ENCODE peak calls at places on chromosomes 11 and 22, in nine cellular contexts. E, T, K, O, H, U, S, W and G are unnamed samples.

GRCh38 chr22:29375436-29376076 is 12.8 kb downstream of the AP1B1 start:
- DNase-seq in S (peak), U (no peak), T (peak), H (no peak), O (no peak), W (no peak), E (no peak), K (no peak), G (no peak)

GRCh38 chr22:26724414-26724813 is 67.0 kb downstream of the MIAT start:
- DNase-seq in O (no peak), H (no peak), S (no peak), T (no peak), K (no peak), E (no peak), U (no peak), W (no peak), G (no peak)

GRCh38 chr11:96126917-96127595 is 203.1 kb upstream of the MTMR2 start:
- DNase-seq in K (no peak), O (no peak), U (no peak), T (no peak), H (no peak), E (no peak), W (no peak), S (no peak), G (no peak)

GRCh38 chr11:95563173-95563572 is 226.4 kb downstream of the FAM76B start:
- DNase-seq in U (no peak), W (no peak), T (no peak), H (no peak), E (no peak), K (no peak), O (peak), S (peak), G (no peak)

GRCh38 chr11:69808708-69809107 is 10.5 kb downstream of the FGF3 start:
- DNase-seq in H (peak), O (no peak), K (peak), U (no peak), S (peak), T (no peak), W (peak), E (no peak), G (peak)

GRCh38 chr11:65496304-65497140 is 2.3 kb upstream of the MALAT1 start:
- DNase-seq in O (no peak), S (peak), K (no peak), E (no peak), H (peak), W (no peak), T (peak), U (no peak), G (no peak)

GRCh38 chr22:20014526-20015186 is 2.0 kb downstream of the ARVCF start:
- DNase-seq in S (no peak), W (no peak), E (no peak), T (no peak), H (no peak), O (no peak), K (no peak), U (no peak), G (no peak)

GRCh38 chr11:60871378-60872061 is 4.2 kb downstream of the ZP1 start:
- DNase-seq in K (no peak), E (peak), U (no peak), T (peak), S (peak), W (no peak), O (no peak), H (peak), G (no peak)

GRCh38 chr11:7892059-7892699 is 38.9 kb downstream of the OR10A6 start:
- DNase-seq in U (no peak), O (peak), T (peak), W (no peak), H (peak), S (peak), K (no peak), E (no peak), G (no peak)

GRCh38 chr11:46889689-46890475 is 28.5 kb downstream of the LRP4 start:
- DNase-seq in O (peak), H (peak), S (peak), W (peak), K (peak), T (peak), E (no peak), U (peak), G (peak)

GRCh38 chr11:19962795-19963163 is 197.5 kb downstream of the DBX1 start:
- DNase-seq in S (peak), W (no peak), O (peak), T (peak), H (peak), K (no peak), E (peak), U (no peak), G (no peak)

GRCh38 chr11:11605181-11605580 is 16.6 kb downstream of the GALNT18 start:
- DNase-seq in U (no peak), H (no peak), O (peak), E (no peak), W (no peak), K (no peak), S (no peak), T (no peak), G (no peak)

GRCh38 chr11:93219440-93219839 is 21.6 kb upstream of the SLC36A4 start:
- DNase-seq in O (peak), T (no peak), H (no peak), K (no peak), E (no peak), U (no peak), S (no peak), W (no peak), G (no peak)

GRCh38 chr11:47245586-47246357 is 2.8 kb downstream of the ACP2 start:
- DNase-seq in U (no peak), T (no peak), W (no peak), K (no peak), H (no peak), S (no peak), E (no peak), O (no peak), G (no peak)

GRCh38 chr11:67280791-67281551 is 8.1 kb upstream of the ANKRD13D start:
- DNase-seq in H (no peak), O (no peak), K (no peak), S (no peak), E (no peak), W (no peak), T (no peak), U (no peak), G (no peak)

GRCh38 chr11:20156876-20157613 is 3.2 kb downstream of the DBX1 start:
- DNase-seq in W (peak), E (no peak), S (no peak), U (no peak), T (no peak), K (peak), O (no peak), H (no peak), G (peak)

GRCh38 chr11:6012055-6012668 is 5.4 kb upstream of the OR56A4 start:
- DNase-seq in E (no peak), W (no peak), K (no peak), S (no peak), O (no peak), U (no peak), T (no peak), H (no peak), G (no peak)

GRCh38 chr11:7555067-7555699 is 41.4 kb downstream of the PPFIBP2 start:
- DNase-seq in W (no peak), T (no peak), E (no peak), S (no peak), O (no peak), H (no peak), K (no peak), U (no peak), G (no peak)

GRCh38 chr11:92714111-92714510 is 255.3 kb upstream of the MTNR1B start:
- DNase-seq in T (no peak), W (peak), U (no peak), O (no peak), K (no peak), S (no peak), H (no peak), E (no peak), G (no peak)

GRCh38 chr11:73761403-73761945 is 600 bp upstream of the RAB6A start:
- DNase-seq in H (no peak), S (no peak), O (no peak), T (no peak), E (no peak), K (no peak), W (no peak), U (no peak), G (no peak)

GRCh38 chr22:25847451-25847850 is 105.5 kb downstream of the MYO18B start:
- DNase-seq in K (no peak), W (no peak), E (no peak), O (no peak), H (no peak), S (no peak), T (no peak), U (no peak), G (no peak)

GRCh38 chr22:45358127-45358526 is 48.4 kb downstream of the FAM118A start:
- DNase-seq in S (no peak), W (no peak), E (no peak), T (peak), U (no peak), H (no peak), O (no peak), K (no peak), G (no peak)

GRCh38 chr11:28547395-28547794 is 439.2 kb downstream of the METTL15 start:
- DNase-seq in O (no peak), S (no peak), H (no peak), K (no peak), W (peak), E (no peak), U (no peak), T (no peak), G (no peak)

GRCh38 chr11:118846181-118846946 is 37.3 kb upstream of the CXCR5 start:
- DNase-seq in T (no peak), S (no peak), H (no peak), W (peak), E (no peak), K (peak), O (no peak), U (no peak), G (peak)

GRCh38 chr22:37020192-37020479 is 594 bp downstream of the MPST start:
- DNase-seq in H (peak), O (peak), T (peak), E (no peak), K (no peak), S (peak), U (no peak), W (no peak), G (peak)

GRCh38 chr22:25057013-25057881 is 104.7 kb downstream of the KIAA1671 start:
- DNase-seq in H (peak), E (no peak), U (peak), K (peak), O (peak), S (no peak), T (peak), W (peak), G (peak)

GRCh38 chr11:45725776-45726606 is 60.6 kb upstream of the CHST1 start:
- DNase-seq in O (no peak), K (no peak), S (no peak), E (no peak), H (no peak), U (no peak), W (no peak), T (no peak), G (no peak)